ENCODE peak calls at places on chromosomes 6 and 20, in nine cellular contexts. D is breast epithelium, R is GM23338, Q is heart left ventricle, X is bronchial epithelial cell, O is PC-3, B is WERI-Rb-1, S is esophagus squamous epithelium, P is left ventricle myocardium inferior. V is an unnamed sample.

GRCh38 chr6:85494551-85495337 is 44.9 kb downstream of the NT5E start:
- DNase-seq in D (no peak), R (no peak), Q (no peak), X (peak; percentile 58), O (peak; percentile 8), B (no peak), S (no peak), P (no peak), V (no peak)

GRCh38 chr20:61096463-61096862 is 155.6 kb upstream of the CDH4 start:
- DNase-seq in D (no peak), R (no peak), Q (no peak), X (no peak), O (no peak), B (no peak), S (no peak), P (no peak), V (no peak)

GRCh38 chr6:130760006-130760405 is 67.2 kb upstream of the SMLR1 start:
- DNase-seq in D (no peak), R (peak; percentile 85), Q (no peak), X (peak; percentile 51), O (peak; percentile 66), B (peak; percentile 33), S (no peak), P (no peak), V (no peak)

GRCh38 chr6:159640322-159640721 is 52.7 kb downstream of the SOD2 start:
- DNase-seq in D (no peak), R (no peak), Q (no peak), X (no peak), O (no peak), B (no peak), S (no peak), P (no peak), V (no peak)

GRCh38 chr6:4167123-4167522 is 31.7 kb upstream of the ECI2 start:
- DNase-seq in D (no peak), R (no peak), Q (no peak), X (no peak), O (no peak), B (no peak), S (no peak), P (no peak), V (no peak)

GRCh38 chr20:33394718-33395117 is 6.6 kb downstream of the CDK5RAP1 start:
- DNase-seq in D (no peak), R (no peak), Q (no peak), X (no peak), O (peak; percentile 17), B (no peak), S (no peak), P (no peak), V (no peak)

GRCh38 chr6:116373300-116373699 is 2.6 kb downstream of the DSE start:
- DNase-seq in D (no peak), R (no peak), Q (no peak), X (peak; percentile 73), O (no peak), B (no peak), S (no peak), P (no peak), V (no peak)

GRCh38 chr6:126153661-126154060 is 167.3 kb downstream of the TRMT11 start:
- DNase-seq in D (no peak), R (no peak), Q (no peak), X (no peak), O (no peak), B (no peak), S (no peak), P (no peak), V (no peak)

GRCh38 chr6:132400641-132401119 is 595 bp downstream of the MOXD1 start:
- DNase-seq in D (no peak), R (peak; percentile 55), Q (no peak), X (no peak), O (no peak), B (no peak), S (no peak), P (no peak), V (no peak)

GRCh38 chr6:68975064-68975463 is 340.0 kb downstream of the ADGRB3 start:
- DNase-seq in D (no peak), R (peak; percentile 42), Q (no peak), X (no peak), O (no peak), B (peak; percentile 42), S (no peak), P (no peak), V (no peak)

GRCh38 chr6:166488701-166489100 is 97.8 kb downstream of the RAMACL start:
- DNase-seq in D (no peak), R (no peak), Q (no peak), X (no peak), O (no peak), B (no peak), S (no peak), P (peak; percentile 16), V (no peak)

GRCh38 chr6:21091411-21091810 is 502.1 kb upstream of the SOX4 start:
- DNase-seq in D (no peak), R (no peak), Q (no peak), X (no peak), O (no peak), B (no peak), S (no peak), P (no peak), V (no peak)

GRCh38 chr6:140321891-140322290 is 947.4 kb upstream of the CITED2 start:
- DNase-seq in D (no peak), R (no peak), Q (no peak), X (no peak), O (no peak), B (no peak), S (no peak), P (no peak), V (no peak)

DNA sequence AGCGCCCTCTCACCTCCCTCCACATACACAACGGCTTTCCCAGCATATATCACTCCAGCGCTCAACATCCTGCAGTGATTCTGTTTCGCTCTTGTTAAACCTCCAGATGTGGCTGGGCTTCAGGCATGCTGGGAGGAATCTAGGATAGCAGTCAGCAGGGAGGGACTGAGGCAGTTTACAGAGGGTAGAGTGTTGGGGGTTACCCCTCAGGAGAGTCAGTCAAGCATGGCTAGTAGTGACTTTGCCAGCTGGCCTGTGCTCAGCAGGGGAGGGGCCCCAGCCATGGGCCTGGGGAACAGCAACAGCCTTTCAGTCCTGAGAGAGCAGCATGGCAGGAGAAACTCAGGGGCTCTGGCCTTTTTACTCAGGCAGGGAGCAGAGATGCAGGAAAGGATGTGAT is 161.4 kb upstream of the FLRT3 start:
- DNase-seq in D (no peak), R (peak; percentile 18), Q (no peak), X (no peak), O (no peak), B (peak; percentile 50), S (no peak), P (no peak), V (no peak)
- TF ChIP-seq CTCF in D (no peak), R (no peak), Q (no peak), X (no peak), O (no peak), B (no peak), S (no peak), P (no peak), V (no peak)

DNA sequence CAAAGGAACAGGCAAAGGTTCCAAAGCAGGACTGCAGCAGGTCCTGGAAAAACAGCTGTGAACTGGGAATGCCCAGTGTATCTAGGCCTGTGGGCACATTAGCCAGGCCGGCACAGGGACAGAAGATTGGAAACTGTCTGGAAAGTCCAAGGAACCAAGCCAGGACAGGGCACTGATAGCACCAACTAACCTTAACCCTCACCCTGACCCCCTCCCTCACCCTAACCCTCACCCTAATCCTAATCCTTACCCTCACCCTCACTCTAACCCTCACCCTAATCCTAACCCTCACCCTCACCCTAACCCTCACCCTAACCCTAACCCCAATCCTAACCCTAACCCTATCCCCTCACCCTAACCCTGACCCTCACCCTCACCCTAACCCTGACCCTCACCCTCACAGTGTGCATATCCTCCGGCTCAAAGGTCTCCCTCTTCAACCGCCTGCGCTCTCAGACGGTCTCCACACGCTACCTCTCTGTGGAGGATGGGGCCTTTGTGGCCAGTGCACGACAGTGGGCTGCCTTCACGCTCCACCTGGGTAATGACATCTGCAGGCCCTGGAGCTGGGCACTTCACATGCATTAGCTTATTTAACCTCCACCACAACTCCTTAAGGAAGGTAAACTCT is 5.1 kb upstream of the MATN4 start:
- DNase-seq in D (no peak), R (no peak), Q (no peak), X (no peak), O (no peak), B (no peak), S (no peak), P (no peak), V (no peak)
- H3K27me3 ChIP-seq in D (peaks cover 3% of the 10 kb centered on the region), R (peaks cover 12% of the 10 kb centered on the region), Q (peaks cover 40% of the 10 kb centered on the region), X (peaks cover 23% of the 10 kb centered on the region), O (no peaks in the 10 kb centered on the region), B (no peaks in the 10 kb centered on the region), S (peaks cover 9% of the 10 kb centered on the region), P (peaks cover 94% of the 10 kb centered on the region), V (no peaks in the 10 kb centered on the region)

GRCh38 chr6:26497610-26498009 is 2.5 kb upstream of the BTN1A1 start:
- DNase-seq in D (no peak), R (no peak), Q (no peak), X (no peak), O (no peak), B (no peak), S (no peak), P (no peak), V (no peak)

GRCh38 chr6:26502169-26502568 is 2.1 kb downstream of the BTN1A1 start:
- DNase-seq in D (no peak), R (no peak), Q (no peak), X (no peak), O (peak; percentile 40), B (peak; percentile 65), S (no peak), P (no peak), V (no peak)

GRCh38 chr6:26494117-26494516 is 6.0 kb upstream of the BTN1A1 start:
- DNase-seq in D (no peak), R (no peak), Q (no peak), X (no peak), O (no peak), B (no peak), S (no peak), P (no peak), V (no peak)

GRCh38 chr6:26501482-26501986 is 1.4 kb downstream of the BTN1A1 start:
- DNase-seq in D (peak; percentile 52), R (peak; percentile 77), Q (peak; percentile 65), X (no peak), O (no peak), B (no peak), S (no peak), P (peak; percentile 27), V (no peak)

GRCh38 chr6:26500102-26500501 is at the start of gene BTN1A1:
- DNase-seq in D (no peak), R (peak; percentile 58), Q (no peak), X (no peak), O (no peak), B (no peak), S (no peak), P (no peak), V (no peak)
- H3K4me3 ChIP-seq in D (no peak within 1 kb of the TSS), R (peak within 1 kb of the TSS; percentile 65), Q (no peak within 1 kb of the TSS), X (no peak within 1 kb of the TSS), O (no peak within 1 kb of the TSS), B (no peak within 1 kb of the TSS), S (no peak within 1 kb of the TSS), P (no peak within 1 kb of the TSS), V (no peak within 1 kb of the TSS)

DNA sequence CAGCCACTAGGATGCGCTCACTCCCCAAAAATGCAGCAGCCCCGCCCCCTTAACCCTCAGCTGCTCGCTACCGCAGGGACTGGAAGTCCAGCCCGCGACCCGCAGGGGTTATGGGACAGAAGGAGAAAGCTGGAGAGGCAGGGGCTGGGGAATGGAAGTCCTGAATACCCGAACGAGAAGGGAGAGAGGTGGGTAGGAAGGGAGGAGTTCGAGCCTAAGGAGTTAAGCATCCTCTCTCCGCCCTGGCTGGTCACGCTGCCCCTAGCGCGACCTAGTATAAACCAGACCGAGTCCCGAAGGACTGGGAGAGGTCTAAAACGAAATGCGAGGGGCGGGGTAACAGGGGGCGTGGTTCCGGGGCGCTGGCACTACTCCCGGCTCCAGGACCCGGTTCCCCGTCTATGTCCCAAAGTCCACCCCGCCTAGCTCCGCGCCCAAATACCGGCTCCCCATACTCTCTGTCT is 448 bp upstream of the DDAH2 start:
- DNase-seq in D (peak; percentile 95), R (peak; percentile 98), Q (peak; percentile 93), X (peak; percentile 65), O (peak; percentile 82), B (peak; percentile 98), S (no peak), P (peak; percentile 94), V (peak; percentile 83)
- TF ChIP-seq CTCF in D (peak; percentile 65), R (peak; percentile 78), Q (no peak), X (no peak), O (peak; percentile 88), B (no peak), S (peak; percentile 71), P (no peak), V (no peak)

V was measured in ascending aorta.